ENCODE peak calls at places on chromosomes 6 and 20, in six cellular contexts. One of them, this sample, is unnamed.

GRCh38 chr6:154791561-154792317 is 58.5 kb downstream of the SCAF8 start:
- DNase-seq in GM23338: no peak
- DNase-seq in GM12878: no peak
- DNase-seq in WTC11: no peak
- DNase-seq in K562: no peak
- DNase-seq in HepG2: no peak
- DNase-seq in this sample: no peak

GRCh38 chr6:98724537-98724936 is 109.8 kb upstream of the POU3F2 start:
- DNase-seq in GM23338: peak
- DNase-seq in GM12878: no peak
- DNase-seq in WTC11: no peak
- DNase-seq in K562: no peak
- DNase-seq in HepG2: peak
- DNase-seq in this sample: no peak

GRCh38 chr6:136784910-136785746 is 7.1 kb downstream of the MAP3K5 start:
- DNase-seq in GM23338: no peak
- DNase-seq in GM12878: no peak
- DNase-seq in WTC11: no peak
- DNase-seq in K562: no peak
- DNase-seq in HepG2: no peak
- DNase-seq in this sample: no peak

GRCh38 chr20:41424025-41424424 is 57.4 kb upstream of the EMILIN3 start:
- DNase-seq in GM23338: no peak
- DNase-seq in GM12878: no peak
- DNase-seq in WTC11: no peak
- DNase-seq in K562: no peak
- DNase-seq in HepG2: no peak
- DNase-seq in this sample: no peak

GRCh38 chr6:15595461-15596173 is 67.2 kb downstream of the DTNBP1 start:
- DNase-seq in GM23338: no peak
- DNase-seq in GM12878: no peak
- DNase-seq in WTC11: no peak
- DNase-seq in K562: no peak
- DNase-seq in HepG2: no peak
- DNase-seq in this sample: no peak

GRCh38 chr20:46772901-46773300 is 63.5 kb downstream of the SLC2A10 start:
- DNase-seq in GM23338: peak
- DNase-seq in GM12878: no peak
- DNase-seq in WTC11: peak
- DNase-seq in K562: peak
- DNase-seq in HepG2: peak
- DNase-seq in this sample: no peak

GRCh38 chr20:58102744-58103516 is 125.5 kb downstream of the ANKRD60 start:
- DNase-seq in GM23338: no peak
- DNase-seq in GM12878: no peak
- DNase-seq in WTC11: no peak
- DNase-seq in K562: no peak
- DNase-seq in HepG2: no peak
- DNase-seq in this sample: no peak

GRCh38 chr6:72783667-72784066 is 161.8 kb downstream of the KCNQ5 start:
- DNase-seq in GM23338: no peak
- DNase-seq in GM12878: no peak
- DNase-seq in WTC11: no peak
- DNase-seq in K562: no peak
- DNase-seq in HepG2: no peak
- DNase-seq in this sample: no peak

GRCh38 chr6:81465859-81466258 is 286.6 kb downstream of the TENT5A start:
- DNase-seq in GM23338: peak
- DNase-seq in GM12878: no peak
- DNase-seq in WTC11: no peak
- DNase-seq in K562: no peak
- DNase-seq in HepG2: peak
- DNase-seq in this sample: no peak

GRCh38 chr6:7108964-7109836 is 1.4 kb downstream of the RREB1 start:
- DNase-seq in GM23338: peak
- DNase-seq in GM12878: no peak
- DNase-seq in WTC11: peak
- DNase-seq in K562: peak
- DNase-seq in HepG2: peak
- DNase-seq in this sample: no peak

GRCh38 chr6:50927816-50928215 is 109.1 kb downstream of the TFAP2B start:
- DNase-seq in GM23338: no peak
- DNase-seq in GM12878: no peak
- DNase-seq in WTC11: no peak
- DNase-seq in K562: no peak
- DNase-seq in HepG2: no peak
- DNase-seq in this sample: no peak

GRCh38 chr6:50925981-50926380 is 107.3 kb downstream of the TFAP2B start:
- DNase-seq in GM23338: no peak
- DNase-seq in GM12878: no peak
- DNase-seq in WTC11: no peak
- DNase-seq in K562: no peak
- DNase-seq in HepG2: no peak
- DNase-seq in this sample: no peak

GRCh38 chr6:50924758-50925157 is 106.1 kb downstream of the TFAP2B start:
- DNase-seq in GM23338: no peak
- DNase-seq in GM12878: no peak
- DNase-seq in WTC11: no peak
- DNase-seq in K562: no peak
- DNase-seq in HepG2: no peak
- DNase-seq in this sample: no peak

GRCh38 chr6:50922579-50923525 is 104.2 kb downstream of the TFAP2B start:
- DNase-seq in GM23338: no peak
- DNase-seq in GM12878: no peak
- DNase-seq in WTC11: no peak
- DNase-seq in K562: no peak
- DNase-seq in HepG2: no peak
- DNase-seq in this sample: no peak

GRCh38 chr6:50925548-50925947 is 106.9 kb downstream of the TFAP2B start:
- DNase-seq in GM23338: peak
- DNase-seq in GM12878: no peak
- DNase-seq in WTC11: no peak
- DNase-seq in K562: no peak
- DNase-seq in HepG2: no peak
- DNase-seq in this sample: no peak
- TF ChIP-seq CREB1 in GM23338: no peak
- TF ChIP-seq CREB1 in GM12878: no peak
- TF ChIP-seq CREB1 in WTC11: no peak
- TF ChIP-seq CREB1 in K562: no peak
- TF ChIP-seq CREB1 in HepG2: no peak
- TF ChIP-seq CREB1 in this sample: no peak

DNA sequence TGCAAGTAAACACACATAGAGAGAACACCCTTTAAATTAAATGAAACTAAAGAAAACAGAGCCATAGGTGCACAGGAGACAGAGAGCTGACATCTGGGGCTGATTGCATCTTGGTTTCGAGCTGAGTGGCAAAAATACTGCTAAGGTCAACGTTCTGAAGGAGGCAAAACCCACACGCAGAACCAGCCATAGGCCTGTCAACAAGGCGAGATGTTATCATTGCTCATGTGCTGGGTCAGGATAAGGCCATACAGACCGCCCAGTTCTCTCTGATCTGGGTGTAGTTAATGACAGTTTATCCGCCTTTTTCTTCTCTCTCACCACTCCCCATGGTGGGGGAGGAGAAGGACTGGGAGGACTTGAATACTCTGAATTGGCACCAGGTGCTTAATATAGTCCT is 4.5 kb upstream of the FAM110A start:
- DNase-seq in GM23338: no peak
- DNase-seq in GM12878: no peak
- DNase-seq in WTC11: no peak
- DNase-seq in K562: peak
- DNase-seq in HepG2: no peak
- DNase-seq in this sample: no peak
- TF ChIP-seq CREB1 in GM23338: no peak
- TF ChIP-seq CREB1 in GM12878: no peak
- TF ChIP-seq CREB1 in WTC11: no peak
- TF ChIP-seq CREB1 in K562: peak
- TF ChIP-seq CREB1 in HepG2: no peak
- TF ChIP-seq CREB1 in this sample: no peak

DNA sequence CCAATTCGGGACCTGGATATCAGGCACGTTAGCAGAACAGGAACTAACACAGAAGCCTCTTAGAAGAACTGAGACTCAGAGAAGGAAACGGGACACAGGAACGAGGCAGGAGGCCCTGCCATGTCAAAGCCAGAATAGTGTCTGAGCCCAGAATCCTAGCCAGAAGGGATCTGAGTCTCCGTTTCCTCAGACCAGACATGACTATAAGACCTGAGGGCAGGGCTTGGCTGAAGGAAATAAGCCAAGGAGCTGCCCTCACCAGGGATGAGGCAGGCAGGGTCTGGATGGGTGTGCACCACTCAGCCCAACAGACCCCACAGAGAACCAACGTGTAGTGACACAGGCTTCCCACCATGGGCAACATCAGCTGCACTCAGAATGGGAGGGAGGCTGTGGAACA is 40.3 kb downstream of the TRERF1 start:
- DNase-seq in GM23338: no peak
- DNase-seq in GM12878: no peak
- DNase-seq in WTC11: no peak
- DNase-seq in K562: no peak
- DNase-seq in HepG2: no peak
- DNase-seq in this sample: no peak
- TF ChIP-seq CREB1 in GM23338: no peak
- TF ChIP-seq CREB1 in GM12878: no peak
- TF ChIP-seq CREB1 in WTC11: no peak
- TF ChIP-seq CREB1 in K562: no peak
- TF ChIP-seq CREB1 in HepG2: no peak
- TF ChIP-seq CREB1 in this sample: no peak

DNA sequence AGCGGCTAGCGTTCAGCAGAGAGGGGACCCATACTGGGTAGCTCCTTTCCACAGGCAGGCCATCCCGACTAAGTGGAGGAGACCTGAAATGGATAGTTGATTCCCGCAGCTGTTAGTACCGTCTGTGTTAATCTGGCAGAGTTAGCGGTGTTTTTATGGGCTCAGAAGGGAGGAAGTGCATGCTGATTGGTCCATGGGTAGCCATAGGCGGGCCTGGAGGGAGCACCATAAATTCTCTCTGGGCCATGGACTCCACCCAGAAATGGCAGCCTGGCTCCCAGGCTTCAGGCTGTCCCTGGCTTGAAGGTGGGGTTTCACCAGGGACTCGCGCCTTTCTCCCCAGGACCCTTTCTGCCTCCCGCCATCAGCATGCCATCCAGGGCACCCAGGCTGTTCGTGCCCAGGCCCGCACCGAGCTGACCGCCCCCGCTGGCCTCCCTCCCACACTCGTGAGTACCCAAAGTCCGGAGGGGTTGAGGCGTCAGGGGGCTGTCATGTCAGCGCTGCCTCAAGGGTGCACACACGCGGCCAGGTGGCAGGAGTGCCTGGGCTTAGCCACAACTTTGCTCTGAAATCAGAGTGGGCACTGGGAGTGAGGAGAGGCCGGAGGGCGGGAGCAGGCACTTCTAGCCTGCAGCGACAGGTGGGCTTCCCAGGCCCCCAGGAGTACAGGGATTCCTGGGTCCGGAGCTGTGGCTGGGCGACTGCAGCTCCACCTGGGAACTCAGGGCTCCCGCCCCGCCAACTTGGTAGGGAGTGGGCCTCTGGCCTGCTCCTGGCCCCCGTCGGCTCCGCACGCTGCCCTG is 694.3 kb upstream of the FLRT3 start:
- DNase-seq in GM23338: no peak
- DNase-seq in GM12878: no peak
- DNase-seq in WTC11: no peak
- DNase-seq in K562: no peak
- DNase-seq in HepG2: no peak
- DNase-seq in this sample: no peak
- TF ChIP-seq CREB1 in GM23338: no peak
- TF ChIP-seq CREB1 in GM12878: no peak
- TF ChIP-seq CREB1 in WTC11: no peak
- TF ChIP-seq CREB1 in K562: no peak
- TF ChIP-seq CREB1 in HepG2: no peak
- TF ChIP-seq CREB1 in this sample: no peak

DNA sequence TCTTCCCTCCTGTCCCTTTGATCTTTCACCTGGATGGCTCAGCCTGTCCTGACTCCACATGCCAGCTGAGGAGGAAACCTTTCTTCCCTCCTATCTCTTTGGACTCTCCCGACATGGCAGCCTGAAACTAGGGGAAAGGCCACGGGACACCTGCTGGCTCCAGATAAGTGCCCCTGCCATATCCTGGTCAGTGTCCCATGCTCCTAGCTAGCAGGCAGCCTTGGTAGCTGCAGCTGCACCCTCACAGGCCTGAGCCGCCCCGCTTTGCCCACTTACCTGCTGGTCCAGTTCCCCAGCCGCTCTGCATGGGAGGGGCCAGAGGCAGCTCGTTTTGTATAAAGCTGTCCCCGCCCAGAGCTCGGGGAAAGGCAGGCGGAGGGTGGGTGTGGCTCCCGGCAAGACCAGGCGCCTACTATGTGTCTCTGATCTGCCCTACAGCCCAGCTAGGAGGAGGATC is 7.4 kb upstream of the SLC52A3 start:
- DNase-seq in GM23338: peak
- DNase-seq in GM12878: no peak
- DNase-seq in WTC11: peak
- DNase-seq in K562: peak
- DNase-seq in HepG2: no peak
- DNase-seq in this sample: peak
- TF ChIP-seq CREB1 in GM23338: no peak
- TF ChIP-seq CREB1 in GM12878: no peak
- TF ChIP-seq CREB1 in WTC11: no peak
- TF ChIP-seq CREB1 in K562: no peak
- TF ChIP-seq CREB1 in HepG2: no peak
- TF ChIP-seq CREB1 in this sample: no peak

GRCh38 chr20:64145458-64146300 is 18.6 kb upstream of the MYT1 start:
- DNase-seq in GM23338: peak
- DNase-seq in GM12878: no peak
- DNase-seq in WTC11: peak
- DNase-seq in K562: peak
- DNase-seq in HepG2: no peak
- DNase-seq in this sample: peak
- TF ChIP-seq CREB1 in GM23338: no peak
- TF ChIP-seq CREB1 in GM12878: no peak
- TF ChIP-seq CREB1 in WTC11: no peak
- TF ChIP-seq CREB1 in K562: no peak
- TF ChIP-seq CREB1 in HepG2: no peak
- TF ChIP-seq CREB1 in this sample: no peak

GRCh38 chr20:35462351-35462750 is 7.0 kb downstream of the CEP250 start:
- DNase-seq in GM23338: no peak
- DNase-seq in GM12878: no peak
- DNase-seq in WTC11: no peak
- DNase-seq in K562: peak
- DNase-seq in HepG2: no peak
- DNase-seq in this sample: no peak
- TF ChIP-seq CREB1 in GM23338: no peak
- TF ChIP-seq CREB1 in GM12878: no peak
- TF ChIP-seq CREB1 in WTC11: no peak
- TF ChIP-seq CREB1 in K562: no peak
- TF ChIP-seq CREB1 in HepG2: no peak
- TF ChIP-seq CREB1 in this sample: no peak

GRCh38 chr6:163118941-163119340 is 295.6 kb upstream of the QKI start:
- DNase-seq in GM23338: no peak
- DNase-seq in GM12878: no peak
- DNase-seq in WTC11: no peak
- DNase-seq in K562: no peak
- DNase-seq in HepG2: no peak
- DNase-seq in this sample: no peak

GRCh38 chr6:163113358-163113962 is 301.1 kb upstream of the QKI start:
- DNase-seq in GM23338: peak
- DNase-seq in GM12878: no peak
- DNase-seq in WTC11: no peak
- DNase-seq in K562: no peak
- DNase-seq in HepG2: no peak
- DNase-seq in this sample: no peak
- TF ChIP-seq CREB1 in GM23338: no peak
- TF ChIP-seq CREB1 in GM12878: no peak
- TF ChIP-seq CREB1 in WTC11: no peak
- TF ChIP-seq CREB1 in K562: no peak
- TF ChIP-seq CREB1 in HepG2: no peak
- TF ChIP-seq CREB1 in this sample: no peak